ENCODE peak calls at places on chromosomes 11 and 22, in five cellular contexts. N is activated effector memory CD4-positive, alpha-beta T cell treated with anti-CD3 and anti-CD28 coated beads, Interleukin-2, amount 50 U/mL, for 16 hours; F is right atrium auricular region; G is AG09309; L is activated gamma-delta T cell. Z is an unnamed sample.

GRCh38 chr11:9574806-9575530 is 1.5 kb downstream of the WEE1 start:
- DNase-seq in N (no peak), F (peak), G (peak), L (no peak), Z (peak)

GRCh38 chr11:68843703-68844312 is 2.1 kb upstream of the CPT1A start:
- DNase-seq in N (peak), F (no peak), G (no peak), L (peak), Z (peak)

GRCh38 chr22:49008682-49009235 is 818.9 kb downstream of the BRD1 start:
- DNase-seq in N (peak), F (peak), G (no peak), L (no peak), Z (no peak)

GRCh38 chr11:84721561-84721961 is 905.6 kb downstream of the DLG2 start:
- DNase-seq in N (no peak), F (no peak), G (no peak), L (no peak), Z (no peak)

GRCh38 chr22:31846161-31847115 is 92.6 kb downstream of the DEPDC5 start:
- DNase-seq in N (no peak), F (no peak), G (no peak), L (no peak), Z (no peak)

GRCh38 chr11:46930089-46930488 is 6.5 kb upstream of the CSTPP1 start:
- DNase-seq in N (no peak), F (no peak), G (no peak), L (no peak), Z (peak)

GRCh38 chr22:43473031-43473430 is 61.2 kb downstream of the MPPED1 start:
- DNase-seq in N (no peak), F (no peak), G (no peak), L (no peak), Z (no peak)

GRCh38 chr11:14722507-14722906 is 78.9 kb downstream of the PDE3B start:
- DNase-seq in N (no peak), F (no peak), G (no peak), L (no peak), Z (no peak)

GRCh38 chr11:128582496-128583366 is 4.6 kb downstream of the ETS1 start:
- DNase-seq in N (no peak), F (no peak), G (peak), L (no peak), Z (peak)

GRCh38 chr11:102117472-102118113 is 7.3 kb downstream of the YAP1 start:
- DNase-seq in N (no peak), F (no peak), G (no peak), L (no peak), Z (no peak)

GRCh38 chr11:121416909-121417567 is 35.1 kb upstream of the SORL1 start:
- DNase-seq in N (peak), F (peak), G (peak), L (no peak), Z (peak)

GRCh38 chr11:86799680-86800075 is 664 bp upstream of the PRSS23 start:
- DNase-seq in N (no peak), F (no peak), G (no peak), L (no peak), Z (no peak)

GRCh38 chr11:118383657-118384056 is 17.7 kb upstream of the ATP5MG start:
- DNase-seq in N (no peak), F (no peak), G (no peak), L (no peak), Z (no peak)

GRCh38 chr11:16226245-16226644 is 130.1 kb downstream of the SOX6 start:
- DNase-seq in N (no peak), F (peak), G (no peak), L (no peak), Z (peak)

GRCh38 chr11:10348650-10349280 is 43.9 kb downstream of the ADM start:
- DNase-seq in N (no peak), F (no peak), G (no peak), L (no peak), Z (peak)

GRCh38 chr22:25110846-25111578 is 88.6 kb upstream of the CRYBB3 start:
- DNase-seq in N (peak), F (peak), G (peak), L (peak), Z (peak)

GRCh38 chr11:12674936-12675696 is 895 bp downstream of the TEAD1 start:
- DNase-seq in N (no peak), F (no peak), G (no peak), L (no peak), Z (peak)

GRCh38 chr11:124724854-124725718 is 14.7 kb upstream of the NRGN start:
- DNase-seq in N (no peak), F (no peak), G (no peak), L (no peak), Z (no peak)

GRCh38 chr11:77547863-77548551 is 41.7 kb upstream of the AQP11 start:
- DNase-seq in N (no peak), F (peak), G (peak), L (no peak), Z (peak)

GRCh38 chr22:40665312-40665711 is 14.0 kb upstream of the MCHR1 start:
- DNase-seq in N (no peak), F (peak), G (peak), L (no peak), Z (no peak)

GRCh38 chr11:42870480-42870879 is 441.3 kb upstream of the API5 start:
- DNase-seq in N (no peak), F (no peak), G (no peak), L (no peak), Z (no peak)

GRCh38 chr11:33195391-33196190 is 34.3 kb upstream of the CSTF3 start:
- DNase-seq in N (no peak), F (no peak), G (no peak), L (no peak), Z (peak)

Z was measured in epithelial cell of esophagus.